ENCODE peak calls at places on chromosomes 7 and 10, in five cellular contexts. One of them, this sample, is unnamed.

GRCh38 chr10:89466599-89467035 is 52.2 kb downstream of the IFIT5 start:
- DNase-seq in Calu3: peak; percentile 51
- DNase-seq in breast epithelium: no peak
- DNase-seq in iris pigment epithelial cell: peak; percentile 74
- DNase-seq in gastrocnemius medialis: no peak
- DNase-seq in this sample: peak; percentile 33

GRCh38 chr10:106863549-106863948 is 301.0 kb downstream of the SORCS1 start:
- DNase-seq in iris pigment epithelial cell: no peak
- DNase-seq in Calu3: no peak
- DNase-seq in gastrocnemius medialis: no peak
- DNase-seq in breast epithelium: no peak
- DNase-seq in this sample: no peak

GRCh38 chr7:35025391-35025870 is 11.9 kb downstream of the DPY19L1 start:
- DNase-seq in gastrocnemius medialis: no peak
- DNase-seq in iris pigment epithelial cell: no peak
- DNase-seq in breast epithelium: no peak
- DNase-seq in Calu3: no peak
- DNase-seq in this sample: no peak

GRCh38 chr7:98112077-98112476 is 5.4 kb downstream of the LMTK2 start:
- DNase-seq in breast epithelium: no peak
- DNase-seq in iris pigment epithelial cell: no peak
- DNase-seq in Calu3: no peak
- DNase-seq in gastrocnemius medialis: no peak
- DNase-seq in this sample: no peak

GRCh38 chr10:84356951-84357350 is 28.6 kb downstream of the CCSER2 start:
- DNase-seq in gastrocnemius medialis: no peak
- DNase-seq in Calu3: no peak
- DNase-seq in iris pigment epithelial cell: no peak
- DNase-seq in breast epithelium: no peak
- DNase-seq in this sample: no peak

GRCh38 chr7:108805808-108806397 is 236.2 kb downstream of the DNAJB9 start:
- DNase-seq in iris pigment epithelial cell: peak; percentile 20
- DNase-seq in Calu3: peak; percentile 3
- DNase-seq in gastrocnemius medialis: no peak
- DNase-seq in breast epithelium: no peak
- DNase-seq in this sample: peak; percentile 9

GRCh38 chr7:85114342-85114741 is 72.5 kb downstream of the SEMA3D start:
- DNase-seq in iris pigment epithelial cell: no peak
- DNase-seq in gastrocnemius medialis: no peak
- DNase-seq in Calu3: no peak
- DNase-seq in breast epithelium: no peak
- DNase-seq in this sample: no peak

GRCh38 chr7:158102897-158103296 is 484.7 kb downstream of the PTPRN2 start:
- DNase-seq in Calu3: no peak
- DNase-seq in iris pigment epithelial cell: no peak
- DNase-seq in breast epithelium: no peak
- DNase-seq in gastrocnemius medialis: no peak
- DNase-seq in this sample: no peak

GRCh38 chr10:14571866-14572507 is 202.7 kb downstream of the FAM107B start:
- DNase-seq in gastrocnemius medialis: no peak
- DNase-seq in iris pigment epithelial cell: peak; percentile 89
- DNase-seq in breast epithelium: peak; percentile 66
- DNase-seq in Calu3: peak; percentile 73
- DNase-seq in this sample: no peak

GRCh38 chr7:47529826-47530555 is 51.9 kb downstream of the TNS3 start:
- DNase-seq in breast epithelium: no peak
- DNase-seq in gastrocnemius medialis: no peak
- DNase-seq in Calu3: no peak
- DNase-seq in iris pigment epithelial cell: no peak
- DNase-seq in this sample: no peak

GRCh38 chr10:59323036-59323459 is 39.3 kb downstream of the FAM13C start:
- DNase-seq in Calu3: no peak
- DNase-seq in iris pigment epithelial cell: no peak
- DNase-seq in breast epithelium: no peak
- DNase-seq in gastrocnemius medialis: peak; percentile 84
- DNase-seq in this sample: no peak

GRCh38 chr7:46680147-46680546 is 759.1 kb upstream of the IGFBP3 start:
- DNase-seq in iris pigment epithelial cell: peak; percentile 23
- DNase-seq in Calu3: peak; percentile 72
- DNase-seq in breast epithelium: no peak
- DNase-seq in gastrocnemius medialis: no peak
- DNase-seq in this sample: no peak

GRCh38 chr7:151010307-151011096 is 13.8 kb downstream of the ATG9B start:
- DNase-seq in iris pigment epithelial cell: no peak
- DNase-seq in Calu3: no peak
- DNase-seq in breast epithelium: no peak
- DNase-seq in gastrocnemius medialis: no peak
- DNase-seq in this sample: no peak

GRCh38 chr7:139706837-139707236 is 71.0 kb downstream of the HIPK2 start:
- DNase-seq in Calu3: no peak
- DNase-seq in iris pigment epithelial cell: no peak
- DNase-seq in gastrocnemius medialis: no peak
- DNase-seq in breast epithelium: no peak
- DNase-seq in this sample: no peak

GRCh38 chr7:138755331-138755747 is 42.5 kb upstream of the TMEM213 start:
- DNase-seq in gastrocnemius medialis: no peak
- DNase-seq in iris pigment epithelial cell: peak; percentile 41
- DNase-seq in breast epithelium: no peak
- DNase-seq in Calu3: peak; percentile 84
- DNase-seq in this sample: no peak

GRCh38 chr7:28889290-28889689 is 68.8 kb downstream of the TRIL start:
- DNase-seq in Calu3: no peak
- DNase-seq in breast epithelium: no peak
- DNase-seq in iris pigment epithelial cell: no peak
- DNase-seq in gastrocnemius medialis: no peak
- DNase-seq in this sample: no peak